ENCODE peak calls at places on chromosome 6, in five cellular contexts. A is skeletal muscle cell; C is stimulated activated CD4-positive, alpha-beta T cell treated with anti-CD3 and anti-CD28 coated beads, Interleukin-15, amount 100 ng/mL, for 1 hour; E is suprapubic skin; N is effector CD4-positive, alpha-beta T cell. H is an unnamed sample.
A peak's percentile ranks its signal among the peaks of the same experiment; 100 is the strongest.

GRCh38 chr6:35082733-35083403 is 58.3 kb downstream of the TCP11 start:
- DNase-seq in A (no peak), C (no peak), E (no peak), N (no peak), H (no peak)

GRCh38 chr6:131931063-131931745 is 20.0 kb downstream of the CCN2 start:
- DNase-seq in A (no peak), C (no peak), E (no peak), N (no peak), H (no peak)

GRCh38 chr6:170152111-170152926 is 138.6 kb downstream of the DLL1 start:
- DNase-seq in A (no peak), C (no peak), E (peak; percentile 72), N (no peak), H (no peak)

GRCh38 chr6:169707772-169708171 is 5.8 kb downstream of the C6orf120 start:
- DNase-seq in A (no peak), C (no peak), E (no peak), N (no peak), H (no peak)

GRCh38 chr6:5529733-5530132 is 268.4 kb downstream of the FARS2 start:
- DNase-seq in A (peak; percentile 21), C (no peak), E (no peak), N (no peak), H (no peak)

GRCh38 chr6:2765896-2766766 is 938 bp downstream of the WRNIP1 start:
- DNase-seq in A (no peak), C (peak; percentile 30), E (peak; percentile 77), N (peak; percentile 14), H (peak; percentile 63)

GRCh38 chr6:142478117-142478516 is 176.3 kb downstream of the ADGRG6 start:
- DNase-seq in A (no peak), C (no peak), E (no peak), N (no peak), H (no peak)

GRCh38 chr6:2829253-2829652 is 12.4 kb downstream of the SERPINB1 start:
- DNase-seq in A (no peak), C (no peak), E (no peak), N (no peak), H (no peak)

GRCh38 chr6:16948376-16948775 is 153.5 kb upstream of the STMND1 start:
- DNase-seq in A (no peak), C (no peak), E (no peak), N (no peak), H (no peak)

GRCh38 chr6:125945378-125946141 is 11.0 kb upstream of the HINT3 start:
- DNase-seq in A (no peak), C (no peak), E (no peak), N (no peak), H (no peak)

GRCh38 chr6:11278207-11278559 is 45.7 kb upstream of the NEDD9 start:
- DNase-seq in A (no peak), C (no peak), E (no peak), N (no peak), H (no peak)

GRCh38 chr6:113551168-113551567 is 306.0 kb upstream of the MARCKS start:
- DNase-seq in A (no peak), C (no peak), E (no peak), N (no peak), H (no peak)

GRCh38 chr6:92122746-92123145 is 1296.6 kb downstream of the EPHA7 start:
- DNase-seq in A (no peak), C (no peak), E (no peak), N (no peak), H (peak; percentile 0)

GRCh38 chr6:74991573-74992332 is 214.1 kb downstream of the COL12A1 start:
- DNase-seq in A (peak; percentile 66), C (no peak), E (no peak), N (no peak), H (no peak)

GRCh38 chr6:4055420-4056041 is 23.4 kb downstream of the FAM217A start:
- DNase-seq in A (peak; percentile 48), C (no peak), E (no peak), N (no peak), H (peak; percentile 71)

GRCh38 chr6:97068211-97068610 is 143.7 kb downstream of the KLHL32 start:
- DNase-seq in A (peak; percentile 6), C (no peak), E (no peak), N (no peak), H (peak; percentile 23)

GRCh38 chr6:122014961-122015360 is 384.5 kb upstream of the HSF2 start:
- DNase-seq in A (peak; percentile 52), C (no peak), E (no peak), N (no peak), H (peak; percentile 57)

GRCh38 chr6:17986656-17987575 is 519 bp downstream of the KIF13A start:
- DNase-seq in A (no peak), C (no peak), E (peak; percentile 81), N (no peak), H (peak; percentile 52)

GRCh38 chr6:31822038-31822821 is 5.3 kb upstream of the HSPA1B start:
- DNase-seq in A (peak; percentile 41), C (no peak), E (peak; percentile 93), N (peak; percentile 54), H (peak; percentile 86)

GRCh38 chr6:42390228-42390934 is 61.3 kb downstream of the TRERF1 start:
- DNase-seq in A (no peak), C (no peak), E (no peak), N (peak; percentile 32), H (no peak)

GRCh38 chr6:156703719-156704118 is 73.5 kb upstream of the ARID1B start:
- DNase-seq in A (no peak), C (no peak), E (no peak), N (no peak), H (peak; percentile 63)

GRCh38 chr6:111957623-111958315 is 84.5 kb upstream of the FYN start:
- DNase-seq in A (no peak), C (no peak), E (no peak), N (no peak), H (no peak)

GRCh38 chr6:57255451-57256181 is 33.5 kb upstream of the RAB23 start:
- DNase-seq in A (no peak), C (no peak), E (no peak), N (no peak), H (no peak)

GRCh38 chr6:139373154-139373927 is 1.1 kb downstream of the CITED2 start:
- DNase-seq in A (no peak), C (peak; percentile 52), E (peak; percentile 77), N (peak; percentile 63), H (peak; percentile 73)

GRCh38 chr6:36780517-36781210 is 58.6 kb downstream of the CPNE5 start:
- DNase-seq in A (no peak), C (no peak), E (no peak), N (no peak), H (no peak)